ENCODE peak calls at places on chromosomes 6 and 20, in seven cellular contexts. L, Z, K, E, C, R and O are unnamed samples.

GRCh38 chr6:152984387-152984872 is 1.6 kb upstream of the FBXO5 start:
- DNase-seq in L (no peak), Z (no peak), K (no peak), E (no peak), C (no peak), R (peak), O (no peak)

GRCh38 chr6:27922949-27923348 is 10.8 kb upstream of the OR2B2 start:
- DNase-seq in L (no peak), Z (no peak), K (no peak), E (no peak), C (no peak), R (no peak), O (no peak)

GRCh38 chr6:1621328-1621701 is 11.6 kb downstream of the FOXC1 start:
- DNase-seq in L (no peak), Z (no peak), K (no peak), E (no peak), C (no peak), R (no peak), O (no peak)

GRCh38 chr20:13567663-13568062 is 71.1 kb downstream of the TASP1 start:
- DNase-seq in L (no peak), Z (no peak), K (no peak), E (no peak), C (no peak), R (no peak), O (no peak)

GRCh38 chr6:92945799-92946198 is 473.6 kb downstream of the EPHA7 start:
- DNase-seq in L (no peak), Z (no peak), K (no peak), E (no peak), C (no peak), R (peak), O (no peak)

GRCh38 chr6:109872968-109873545 is 105.1 kb upstream of the GPR6 start:
- DNase-seq in L (no peak), Z (no peak), K (no peak), E (no peak), C (no peak), R (no peak), O (no peak)

GRCh38 chr6:38269773-38270172 is 370.0 kb downstream of the BTBD9 start:
- DNase-seq in L (no peak), Z (no peak), K (no peak), E (no peak), C (no peak), R (no peak), O (no peak)

GRCh38 chr6:166277021-166277420 is 31.2 kb downstream of the PRR18 start:
- DNase-seq in L (no peak), Z (peak), K (no peak), E (peak), C (no peak), R (peak), O (no peak)

GRCh38 chr20:57499676-57500075 is 25.3 kb downstream of the CTCFL start:
- DNase-seq in L (no peak), Z (no peak), K (no peak), E (no peak), C (no peak), R (no peak), O (no peak)

GRCh38 chr6:41445268-41445667 is 100.9 kb upstream of the FOXP4 start:
- DNase-seq in L (no peak), Z (no peak), K (no peak), E (no peak), C (no peak), R (peak), O (no peak)

GRCh38 chr6:90375681-90376439 is 79.2 kb upstream of the BACH2 start:
- DNase-seq in L (no peak), Z (no peak), K (no peak), E (no peak), C (peak), R (peak), O (peak)

GRCh38 chr20:57802877-57803717 is 93.3 kb upstream of the PMEPA1 start:
- DNase-seq in L (no peak), Z (no peak), K (no peak), E (no peak), C (no peak), R (no peak), O (no peak)

GRCh38 chr20:51469578-51470520 is 72.7 kb downstream of the NFATC2 start:
- DNase-seq in L (no peak), Z (peak), K (no peak), E (no peak), C (no peak), R (no peak), O (no peak)

GRCh38 chr20:23225407-23226060 is 125.1 kb upstream of the NXT1 start:
- DNase-seq in L (no peak), Z (no peak), K (no peak), E (peak), C (peak), R (peak), O (no peak)

GRCh38 chr20:55488593-55488992 is 516.7 kb downstream of the CBLN4 start:
- DNase-seq in L (no peak), Z (no peak), K (no peak), E (no peak), C (no peak), R (no peak), O (no peak)

GRCh38 chr6:22883061-22883717 is 313.8 kb downstream of the HDGFL1 start:
- DNase-seq in L (no peak), Z (no peak), K (no peak), E (no peak), C (no peak), R (no peak), O (no peak)

GRCh38 chr6:164039954-164040375 is 625.4 kb downstream of the QKI start:
- DNase-seq in L (peak), Z (no peak), K (peak), E (peak), C (peak), R (no peak), O (peak)

GRCh38 chr20:58524814-58525213 is 9.6 kb upstream of the APCDD1L start:
- DNase-seq in L (no peak), Z (no peak), K (no peak), E (no peak), C (no peak), R (peak), O (no peak)

GRCh38 chr6:118307581-118307980 is 240.5 kb upstream of the PLN start:
- DNase-seq in L (no peak), Z (no peak), K (no peak), E (no peak), C (no peak), R (no peak), O (peak)

GRCh38 chr20:64032706-64033624 is 3.0 kb upstream of the C20orf204 start:
- DNase-seq in L (no peak), Z (no peak), K (no peak), E (no peak), C (no peak), R (no peak), O (no peak)

GRCh38 chr20:64035933-64036345 is at the start of gene C20orf204:
- DNase-seq in L (no peak), Z (no peak), K (no peak), E (no peak), C (no peak), R (no peak), O (no peak)

GRCh38 chr20:64031822-64032314 is 4.1 kb upstream of the C20orf204 start:
- DNase-seq in L (no peak), Z (no peak), K (no peak), E (no peak), C (no peak), R (no peak), O (no peak)

GRCh38 chr20:64035066-64035932 is 683 bp upstream of the C20orf204 start:
- DNase-seq in L (peak), Z (no peak), K (peak), E (no peak), C (no peak), R (no peak), O (no peak)

DNA sequence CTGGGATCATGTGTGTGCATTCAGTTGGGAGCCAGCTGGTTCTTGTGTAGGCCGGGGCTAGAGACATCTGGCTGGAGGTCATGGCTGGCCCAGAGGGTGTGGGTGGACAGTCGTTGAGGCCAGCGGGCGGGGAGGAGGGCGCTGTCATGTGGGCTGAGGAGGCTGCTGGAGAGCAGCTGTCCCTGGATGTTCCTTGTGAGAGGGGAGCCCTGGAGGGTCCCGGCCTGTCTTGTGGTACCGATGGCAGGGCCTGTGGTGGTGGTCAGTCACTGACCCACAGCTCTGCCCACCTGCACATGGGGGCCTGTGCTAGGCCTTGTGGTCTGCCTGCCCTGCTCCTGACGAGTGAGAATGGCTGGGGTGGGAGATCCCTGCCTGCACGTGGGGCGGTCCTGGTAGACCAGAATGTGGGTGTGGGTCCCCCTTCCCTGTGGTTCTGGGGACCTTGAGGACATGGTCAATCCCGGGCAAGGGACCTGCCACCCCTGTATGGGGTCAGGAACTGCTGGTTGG is 1.9 kb upstream of the C20orf204 start:
- DNase-seq in L (no peak), Z (no peak), K (no peak), E (no peak), C (peak), R (no peak), O (no peak)
- H3K27ac ChIP-seq in L (no peak), Z (no peak), K (no peak), E (no peak), C (no peak), R (no peak), O (no peak)

GRCh38 chr6:52540286-52540902 is 36.5 kb downstream of the TRAM2 start:
- DNase-seq in L (no peak), Z (no peak), K (no peak), E (no peak), C (no peak), R (peak), O (no peak)

GRCh38 chr6:52537001-52537753 is 39.7 kb downstream of the TRAM2 start:
- DNase-seq in L (no peak), Z (no peak), K (no peak), E (no peak), C (no peak), R (peak), O (no peak)

GRCh38 chr6:52539607-52540006 is 37.3 kb downstream of the TRAM2 start:
- DNase-seq in L (no peak), Z (no peak), K (no peak), E (no peak), C (no peak), R (peak), O (no peak)

GRCh38 chr6:52538252-52538905 is 38.5 kb downstream of the TRAM2 start:
- DNase-seq in L (no peak), Z (no peak), K (no peak), E (no peak), C (no peak), R (peak), O (no peak)

DNA sequence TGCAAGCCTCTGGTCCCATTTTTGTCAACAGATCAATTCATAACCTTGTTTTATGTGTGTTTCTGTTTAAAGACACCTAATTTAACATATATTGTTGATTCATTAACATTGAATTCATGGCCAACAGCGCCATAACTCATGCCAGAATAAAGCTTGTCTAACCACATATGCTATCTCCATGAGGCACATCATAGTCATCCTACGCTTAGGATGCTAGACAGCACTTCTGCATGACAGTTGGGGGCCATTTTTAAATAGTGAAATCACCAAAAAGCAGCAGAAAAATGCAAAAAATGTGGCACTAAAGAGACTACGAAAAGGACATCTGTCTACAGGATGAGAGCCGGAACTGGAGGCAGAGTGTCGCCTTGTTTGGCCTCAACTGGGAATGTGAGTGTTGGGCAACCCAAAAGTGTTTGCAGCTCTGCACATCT is 37.9 kb downstream of the TRAM2 start:
- DNase-seq in L (no peak), Z (no peak), K (no peak), E (no peak), C (no peak), R (peak), O (no peak)
- H3K27ac ChIP-seq in L (no peak), Z (no peak), K (no peak), E (peak), C (no peak), R (peak), O (no peak)

GRCh38 chr6:161919711-161920110 is 645.9 kb upstream of the AGPAT4 start:
- DNase-seq in L (no peak), Z (no peak), K (no peak), E (no peak), C (no peak), R (peak), O (no peak)

GRCh38 chr6:161918608-161919205 is 644.8 kb upstream of the AGPAT4 start:
- DNase-seq in L (no peak), Z (no peak), K (no peak), E (no peak), C (no peak), R (no peak), O (no peak)

GRCh38 chr6:161921602-161922400 is 647.9 kb upstream of the AGPAT4 start:
- DNase-seq in L (no peak), Z (no peak), K (no peak), E (no peak), C (no peak), R (peak), O (no peak)

GRCh38 chr6:161924516-161925116 is 650.8 kb upstream of the AGPAT4 start:
- DNase-seq in L (no peak), Z (no peak), K (no peak), E (no peak), C (no peak), R (peak), O (no peak)

DNA sequence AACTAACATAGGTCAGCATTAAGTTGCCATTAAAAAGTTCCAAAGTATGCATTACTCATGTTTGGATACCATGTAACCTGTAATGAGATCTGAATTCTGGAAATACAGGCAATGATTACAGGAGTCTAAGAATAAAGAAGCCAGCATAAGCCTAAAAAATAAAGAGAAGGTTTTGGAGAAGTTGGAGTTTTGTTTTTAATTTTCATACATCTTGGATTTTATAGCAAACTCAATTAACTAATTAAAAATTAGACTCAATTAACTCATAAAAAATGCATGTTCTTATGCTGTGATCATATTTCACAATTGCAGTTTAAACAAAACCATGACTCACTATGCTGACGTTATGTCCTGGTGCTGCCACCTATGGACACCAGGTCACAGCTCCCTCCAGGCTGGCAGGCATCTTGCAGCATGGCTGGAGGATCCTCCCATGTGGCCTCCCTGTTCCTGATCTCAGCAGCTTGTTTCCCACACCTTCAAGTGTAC is 648.8 kb upstream of the AGPAT4 start:
- DNase-seq in L (no peak), Z (no peak), K (no peak), E (peak), C (peak), R (peak), O (peak)
- H3K27ac ChIP-seq in L (no peak), Z (no peak), K (no peak), E (no peak), C (no peak), R (no peak), O (no peak)

GRCh38 chr6:6749791-6750434 is 161.4 kb downstream of the LY86 start:
- DNase-seq in L (no peak), Z (peak), K (peak), E (peak), C (peak), R (peak), O (peak)
- H3K27ac ChIP-seq in L (no peak), Z (no peak), K (peak), E (peak), C (peak), R (peak), O (peak)

DNA sequence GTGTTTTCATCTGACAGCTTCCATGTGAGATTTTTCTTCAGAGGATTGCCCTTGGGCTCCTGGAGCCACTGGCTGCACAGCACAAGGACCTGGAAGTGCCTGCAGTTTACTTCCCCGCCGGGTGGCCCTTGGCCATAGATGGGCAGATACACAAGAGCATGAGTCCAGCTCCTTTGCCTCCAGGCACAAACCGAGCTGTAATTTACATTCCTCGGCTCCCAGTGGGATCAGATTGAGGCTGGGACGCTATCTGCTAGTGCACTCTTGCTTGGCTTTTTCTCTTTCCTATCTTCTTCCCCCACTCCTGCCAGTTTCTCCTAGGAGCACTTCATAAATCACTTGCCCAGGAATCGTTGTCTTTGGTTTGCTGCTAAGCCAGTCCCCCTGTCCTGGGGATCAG is 85.4 kb upstream of the RALY start:
- DNase-seq in L (no peak), Z (no peak), K (no peak), E (no peak), C (no peak), R (no peak), O (no peak)
- H3K27ac ChIP-seq in L (no peak), Z (no peak), K (no peak), E (no peak), C (no peak), R (no peak), O (no peak)

GRCh38 chr6:53814353-53814752 is 19.5 kb downstream of the LRRC1 start:
- DNase-seq in L (no peak), Z (no peak), K (no peak), E (no peak), C (no peak), R (no peak), O (no peak)
- H3K27ac ChIP-seq in L (no peak), Z (no peak), K (no peak), E (no peak), C (no peak), R (no peak), O (no peak)

DNA sequence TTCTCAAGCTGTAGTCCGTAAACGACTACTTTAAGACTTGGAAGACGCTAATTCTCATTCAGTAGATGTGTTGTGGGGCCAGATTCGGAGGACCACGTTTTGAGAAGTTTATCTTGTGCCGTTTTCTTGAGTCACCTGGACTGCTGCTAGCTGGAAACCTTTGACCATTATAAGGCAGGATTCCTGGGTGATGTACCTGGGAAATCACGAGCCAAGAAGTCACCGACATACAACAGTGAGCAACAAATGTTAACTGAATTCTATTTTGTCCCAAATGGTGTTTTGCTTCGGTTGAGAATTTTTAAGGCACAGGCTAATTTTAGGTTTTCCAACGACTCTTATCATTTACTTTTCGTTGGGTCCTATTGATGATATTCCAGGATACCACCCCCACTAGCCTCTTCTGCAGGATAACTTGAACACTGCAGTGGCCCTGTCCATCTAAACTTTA is 93.3 kb upstream of the BTN3A2 start:
- DNase-seq in L (no peak), Z (no peak), K (no peak), E (no peak), C (no peak), R (no peak), O (no peak)
- H3K27ac ChIP-seq in L (peak), Z (peak), K (peak), E (peak), C (peak), R (peak), O (peak)

GRCh38 chr6:42914546-42914945 is 1.3 kb upstream of the PTCRA start:
- DNase-seq in L (no peak), Z (no peak), K (no peak), E (no peak), C (no peak), R (no peak), O (no peak)

GRCh38 chr6:42921801-42922200 is 5.9 kb downstream of the PTCRA start:
- DNase-seq in L (no peak), Z (no peak), K (no peak), E (no peak), C (no peak), R (no peak), O (no peak)

GRCh38 chr6:42911171-42912021 is 4.5 kb upstream of the PTCRA start:
- DNase-seq in L (no peak), Z (no peak), K (no peak), E (no peak), C (peak), R (no peak), O (no peak)

GRCh38 chr6:42915737-42916136 is at the start of gene PTCRA:
- DNase-seq in L (no peak), Z (no peak), K (no peak), E (no peak), C (no peak), R (no peak), O (no peak)

DNA sequence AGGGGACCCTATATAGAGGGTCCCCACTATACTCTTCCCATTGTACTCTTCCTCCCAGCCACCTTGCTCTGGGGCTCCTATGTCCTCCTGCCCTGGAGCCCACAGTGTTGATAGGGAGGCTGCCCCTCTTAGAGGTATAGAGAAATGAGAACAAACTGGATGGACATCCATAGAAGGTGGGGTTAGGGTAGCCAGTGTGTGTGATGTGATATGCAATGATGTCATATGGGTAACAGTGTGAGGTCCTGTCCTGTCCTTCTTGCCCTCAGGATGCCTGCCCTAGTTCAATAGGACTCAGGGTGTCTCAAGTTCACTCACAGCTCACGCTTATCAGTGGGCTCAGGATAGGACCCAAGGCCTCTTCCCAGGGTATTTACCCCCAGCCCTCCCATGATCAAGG is 435 bp downstream of the PTCRA start:
- DNase-seq in L (no peak), Z (no peak), K (no peak), E (no peak), C (no peak), R (no peak), O (no peak)
- H3K27ac ChIP-seq in L (no peak), Z (no peak), K (no peak), E (no peak), C (no peak), R (no peak), O (no peak)